ENCODE peak calls at places on chromosomes 16 and 17, in five cellular contexts. One of them, this sample, is unnamed.
A peak's percentile ranks its signal among the peaks of the same experiment; 100 is the strongest.

GRCh38 chr17:6492892-6493674 is 48.8 kb downstream of the PIMREG start:
- DNase-seq in effector memory CD4-positive, alpha-beta T cell: no peak
- DNase-seq in stimulated activated CD8-positive, alpha-beta memory T cell treated with anti-CD3 and anti-CD28 coated beads, Interleukin-2, amount 100 ng/mL, for 1 hour: no peak
- DNase-seq in AG04449: no peak
- DNase-seq in NCI-H1105: no peak
- DNase-seq in this sample: no peak

GRCh38 chr16:89343501-89344291 is 126.2 kb downstream of the ZNF778 start:
- DNase-seq in stimulated activated CD8-positive, alpha-beta memory T cell treated with anti-CD3 and anti-CD28 coated beads, Interleukin-2, amount 100 ng/mL, for 1 hour: no peak
- DNase-seq in NCI-H1105: no peak
- DNase-seq in effector memory CD4-positive, alpha-beta T cell: no peak
- DNase-seq in AG04449: no peak
- DNase-seq in this sample: no peak

GRCh38 chr16:11896776-11897175 is 19.0 kb downstream of the GSPT1 start:
- DNase-seq in AG04449: peak; percentile 68
- DNase-seq in stimulated activated CD8-positive, alpha-beta memory T cell treated with anti-CD3 and anti-CD28 coated beads, Interleukin-2, amount 100 ng/mL, for 1 hour: no peak
- DNase-seq in effector memory CD4-positive, alpha-beta T cell: no peak
- DNase-seq in NCI-H1105: no peak
- DNase-seq in this sample: no peak

GRCh38 chr17:28482551-28483199 is 9.2 kb downstream of the SLC13A2 start:
- DNase-seq in NCI-H1105: no peak
- DNase-seq in effector memory CD4-positive, alpha-beta T cell: no peak
- DNase-seq in AG04449: no peak
- DNase-seq in stimulated activated CD8-positive, alpha-beta memory T cell treated with anti-CD3 and anti-CD28 coated beads, Interleukin-2, amount 100 ng/mL, for 1 hour: no peak
- DNase-seq in this sample: no peak

GRCh38 chr16:16857603-16858283 is 478.8 kb downstream of the NPIPA7 start:
- DNase-seq in effector memory CD4-positive, alpha-beta T cell: no peak
- DNase-seq in stimulated activated CD8-positive, alpha-beta memory T cell treated with anti-CD3 and anti-CD28 coated beads, Interleukin-2, amount 100 ng/mL, for 1 hour: no peak
- DNase-seq in AG04449: no peak
- DNase-seq in NCI-H1105: no peak
- DNase-seq in this sample: no peak

GRCh38 chr16:17743578-17743977 is 272.8 kb upstream of the XYLT1 start:
- DNase-seq in AG04449: no peak
- DNase-seq in effector memory CD4-positive, alpha-beta T cell: no peak
- DNase-seq in NCI-H1105: no peak
- DNase-seq in stimulated activated CD8-positive, alpha-beta memory T cell treated with anti-CD3 and anti-CD28 coated beads, Interleukin-2, amount 100 ng/mL, for 1 hour: no peak
- DNase-seq in this sample: no peak

GRCh38 chr16:17467923-17468540 is 2.7 kb downstream of the XYLT1 start:
- DNase-seq in effector memory CD4-positive, alpha-beta T cell: no peak
- DNase-seq in stimulated activated CD8-positive, alpha-beta memory T cell treated with anti-CD3 and anti-CD28 coated beads, Interleukin-2, amount 100 ng/mL, for 1 hour: no peak
- DNase-seq in NCI-H1105: peak; percentile 35
- DNase-seq in AG04449: no peak
- DNase-seq in this sample: no peak

GRCh38 chr16:29760567-29761279 is 14.9 kb upstream of the C16orf54 start:
- DNase-seq in AG04449: no peak
- DNase-seq in stimulated activated CD8-positive, alpha-beta memory T cell treated with anti-CD3 and anti-CD28 coated beads, Interleukin-2, amount 100 ng/mL, for 1 hour: no peak
- DNase-seq in NCI-H1105: peak; percentile 52
- DNase-seq in effector memory CD4-positive, alpha-beta T cell: no peak
- DNase-seq in this sample: no peak

GRCh38 chr16:89002851-89003830 is 26.1 kb upstream of the CBFA2T3 start:
- DNase-seq in stimulated activated CD8-positive, alpha-beta memory T cell treated with anti-CD3 and anti-CD28 coated beads, Interleukin-2, amount 100 ng/mL, for 1 hour: no peak
- DNase-seq in NCI-H1105: no peak
- DNase-seq in effector memory CD4-positive, alpha-beta T cell: no peak
- DNase-seq in AG04449: no peak
- DNase-seq in this sample: no peak

GRCh38 chr17:13428611-13429042 is 173.1 kb downstream of the HS3ST3A1 start:
- DNase-seq in effector memory CD4-positive, alpha-beta T cell: no peak
- DNase-seq in NCI-H1105: no peak
- DNase-seq in stimulated activated CD8-positive, alpha-beta memory T cell treated with anti-CD3 and anti-CD28 coated beads, Interleukin-2, amount 100 ng/mL, for 1 hour: no peak
- DNase-seq in AG04449: no peak
- DNase-seq in this sample: no peak

GRCh38 chr16:4390266-4391260 is 18.9 kb downstream of the VASN start:
- DNase-seq in stimulated activated CD8-positive, alpha-beta memory T cell treated with anti-CD3 and anti-CD28 coated beads, Interleukin-2, amount 100 ng/mL, for 1 hour: no peak
- DNase-seq in NCI-H1105: no peak
- DNase-seq in effector memory CD4-positive, alpha-beta T cell: no peak
- DNase-seq in AG04449: no peak
- DNase-seq in this sample: no peak